ENCODE peak calls at places on chromosomes 11 and 22, in ten cellular contexts. One of them, this sample, is unnamed.

GRCh38 chr11:34514050-34514449 is 456 bp upstream of the ELF5 start:
- DNase-seq in astrocyte of the spinal cord: no peak
- DNase-seq in epithelial cell of proximal tubule: no peak
- DNase-seq in uterus: no peak
- DNase-seq in activated CD8-positive, alpha-beta T cell treated with anti-CD3 and anti-CD28 coated beads, Interleukin-2, amount 10 ng/mL, durations not matched to agents 7 days and 5 days: no peak
- DNase-seq in dorsolateral prefrontal cortex: no peak
- DNase-seq in CD14-positive monocyte: no peak
- DNase-seq in COLO829: no peak
- DNase-seq in caudate nucleus: no peak
- DNase-seq in AG10803: no peak
- DNase-seq in this sample: no peak

GRCh38 chr11:69200331-69201047 is 44.8 kb downstream of the SMIM38 start:
- DNase-seq in astrocyte of the spinal cord: no peak
- DNase-seq in epithelial cell of proximal tubule: no peak
- DNase-seq in uterus: no peak
- DNase-seq in activated CD8-positive, alpha-beta T cell treated with anti-CD3 and anti-CD28 coated beads, Interleukin-2, amount 10 ng/mL, durations not matched to agents 7 days and 5 days: no peak
- DNase-seq in dorsolateral prefrontal cortex: no peak
- DNase-seq in CD14-positive monocyte: no peak
- DNase-seq in COLO829: no peak
- DNase-seq in caudate nucleus: no peak
- DNase-seq in AG10803: no peak
- DNase-seq in this sample: no peak

GRCh38 chr11:87290304-87290922 is 252.7 kb downstream of the TMEM135 start:
- DNase-seq in astrocyte of the spinal cord: peak
- DNase-seq in epithelial cell of proximal tubule: no peak
- DNase-seq in uterus: no peak
- DNase-seq in activated CD8-positive, alpha-beta T cell treated with anti-CD3 and anti-CD28 coated beads, Interleukin-2, amount 10 ng/mL, durations not matched to agents 7 days and 5 days: no peak
- DNase-seq in dorsolateral prefrontal cortex: no peak
- DNase-seq in CD14-positive monocyte: no peak
- DNase-seq in COLO829: peak
- DNase-seq in caudate nucleus: no peak
- DNase-seq in AG10803: peak
- DNase-seq in this sample: no peak

GRCh38 chr11:128501576-128502549 is 85.5 kb downstream of the ETS1 start:
- DNase-seq in astrocyte of the spinal cord: peak
- DNase-seq in epithelial cell of proximal tubule: no peak
- DNase-seq in uterus: no peak
- DNase-seq in activated CD8-positive, alpha-beta T cell treated with anti-CD3 and anti-CD28 coated beads, Interleukin-2, amount 10 ng/mL, durations not matched to agents 7 days and 5 days: no peak
- DNase-seq in dorsolateral prefrontal cortex: no peak
- DNase-seq in CD14-positive monocyte: no peak
- DNase-seq in COLO829: no peak
- DNase-seq in caudate nucleus: no peak
- DNase-seq in AG10803: peak
- DNase-seq in this sample: no peak

GRCh38 chr22:24146190-24146616 is 35.1 kb upstream of the SUSD2 start:
- DNase-seq in astrocyte of the spinal cord: peak
- DNase-seq in epithelial cell of proximal tubule: no peak
- DNase-seq in uterus: peak
- DNase-seq in activated CD8-positive, alpha-beta T cell treated with anti-CD3 and anti-CD28 coated beads, Interleukin-2, amount 10 ng/mL, durations not matched to agents 7 days and 5 days: peak
- DNase-seq in dorsolateral prefrontal cortex: no peak
- DNase-seq in CD14-positive monocyte: no peak
- DNase-seq in COLO829: peak
- DNase-seq in caudate nucleus: no peak
- DNase-seq in AG10803: peak
- DNase-seq in this sample: no peak

GRCh38 chr22:31271485-31271884 is 20.8 kb downstream of the PIK3IP1 start:
- DNase-seq in astrocyte of the spinal cord: no peak
- DNase-seq in epithelial cell of proximal tubule: peak
- DNase-seq in uterus: no peak
- DNase-seq in activated CD8-positive, alpha-beta T cell treated with anti-CD3 and anti-CD28 coated beads, Interleukin-2, amount 10 ng/mL, durations not matched to agents 7 days and 5 days: no peak
- DNase-seq in dorsolateral prefrontal cortex: no peak
- DNase-seq in CD14-positive monocyte: no peak
- DNase-seq in COLO829: no peak
- DNase-seq in caudate nucleus: no peak
- DNase-seq in AG10803: no peak
- DNase-seq in this sample: no peak

GRCh38 chr11:105960252-105961245 is 61.5 kb downstream of the MSANTD4 start:
- DNase-seq in astrocyte of the spinal cord: no peak
- DNase-seq in epithelial cell of proximal tubule: no peak
- DNase-seq in uterus: no peak
- DNase-seq in activated CD8-positive, alpha-beta T cell treated with anti-CD3 and anti-CD28 coated beads, Interleukin-2, amount 10 ng/mL, durations not matched to agents 7 days and 5 days: no peak
- DNase-seq in dorsolateral prefrontal cortex: no peak
- DNase-seq in CD14-positive monocyte: no peak
- DNase-seq in COLO829: no peak
- DNase-seq in caudate nucleus: no peak
- DNase-seq in AG10803: no peak
- DNase-seq in this sample: no peak

GRCh38 chr22:48332438-48333322 is 1495.0 kb downstream of the BRD1 start:
- DNase-seq in astrocyte of the spinal cord: no peak
- DNase-seq in epithelial cell of proximal tubule: no peak
- DNase-seq in uterus: no peak
- DNase-seq in activated CD8-positive, alpha-beta T cell treated with anti-CD3 and anti-CD28 coated beads, Interleukin-2, amount 10 ng/mL, durations not matched to agents 7 days and 5 days: no peak
- DNase-seq in dorsolateral prefrontal cortex: no peak
- DNase-seq in CD14-positive monocyte: no peak
- DNase-seq in COLO829: no peak
- DNase-seq in caudate nucleus: no peak
- DNase-seq in AG10803: no peak
- DNase-seq in this sample: no peak

GRCh38 chr11:443542-444199 is 1.9 kb upstream of the ANO9 start:
- DNase-seq in astrocyte of the spinal cord: peak
- DNase-seq in epithelial cell of proximal tubule: no peak
- DNase-seq in uterus: no peak
- DNase-seq in activated CD8-positive, alpha-beta T cell treated with anti-CD3 and anti-CD28 coated beads, Interleukin-2, amount 10 ng/mL, durations not matched to agents 7 days and 5 days: no peak
- DNase-seq in dorsolateral prefrontal cortex: no peak
- DNase-seq in CD14-positive monocyte: no peak
- DNase-seq in COLO829: peak
- DNase-seq in caudate nucleus: no peak
- DNase-seq in AG10803: peak
- DNase-seq in this sample: no peak

GRCh38 chr22:41857160-41857859 is 24.4 kb downstream of the SREBF2 start:
- DNase-seq in astrocyte of the spinal cord: peak
- DNase-seq in epithelial cell of proximal tubule: no peak
- DNase-seq in uterus: peak
- DNase-seq in activated CD8-positive, alpha-beta T cell treated with anti-CD3 and anti-CD28 coated beads, Interleukin-2, amount 10 ng/mL, durations not matched to agents 7 days and 5 days: peak
- DNase-seq in dorsolateral prefrontal cortex: no peak
- DNase-seq in CD14-positive monocyte: peak
- DNase-seq in COLO829: peak
- DNase-seq in caudate nucleus: no peak
- DNase-seq in AG10803: peak
- DNase-seq in this sample: peak

GRCh38 chr11:11366793-11367192 is 13.7 kb upstream of the CSNK2A3 start:
- DNase-seq in astrocyte of the spinal cord: no peak
- DNase-seq in epithelial cell of proximal tubule: no peak
- DNase-seq in uterus: no peak
- DNase-seq in activated CD8-positive, alpha-beta T cell treated with anti-CD3 and anti-CD28 coated beads, Interleukin-2, amount 10 ng/mL, durations not matched to agents 7 days and 5 days: no peak
- DNase-seq in dorsolateral prefrontal cortex: no peak
- DNase-seq in CD14-positive monocyte: no peak
- DNase-seq in COLO829: no peak
- DNase-seq in caudate nucleus: no peak
- DNase-seq in AG10803: no peak
- DNase-seq in this sample: no peak

GRCh38 chr11:43944761-43945311 is 2.4 kb downstream of the C11orf96 start:
- DNase-seq in astrocyte of the spinal cord: no peak
- DNase-seq in epithelial cell of proximal tubule: no peak
- DNase-seq in uterus: peak
- DNase-seq in activated CD8-positive, alpha-beta T cell treated with anti-CD3 and anti-CD28 coated beads, Interleukin-2, amount 10 ng/mL, durations not matched to agents 7 days and 5 days: peak
- DNase-seq in dorsolateral prefrontal cortex: no peak
- DNase-seq in CD14-positive monocyte: no peak
- DNase-seq in COLO829: peak
- DNase-seq in caudate nucleus: peak
- DNase-seq in AG10803: no peak
- DNase-seq in this sample: no peak

GRCh38 chr11:75056806-75057205 is 39.9 kb downstream of the OR2AT4 start:
- DNase-seq in astrocyte of the spinal cord: no peak
- DNase-seq in epithelial cell of proximal tubule: no peak
- DNase-seq in uterus: no peak
- DNase-seq in activated CD8-positive, alpha-beta T cell treated with anti-CD3 and anti-CD28 coated beads, Interleukin-2, amount 10 ng/mL, durations not matched to agents 7 days and 5 days: no peak
- DNase-seq in dorsolateral prefrontal cortex: no peak
- DNase-seq in CD14-positive monocyte: no peak
- DNase-seq in COLO829: no peak
- DNase-seq in caudate nucleus: no peak
- DNase-seq in AG10803: no peak
- DNase-seq in this sample: no peak

GRCh38 chr11:94046796-94047195 is 25.6 kb downstream of the HEPHL1 start:
- DNase-seq in astrocyte of the spinal cord: no peak
- DNase-seq in epithelial cell of proximal tubule: no peak
- DNase-seq in uterus: no peak
- DNase-seq in activated CD8-positive, alpha-beta T cell treated with anti-CD3 and anti-CD28 coated beads, Interleukin-2, amount 10 ng/mL, durations not matched to agents 7 days and 5 days: no peak
- DNase-seq in dorsolateral prefrontal cortex: no peak
- DNase-seq in CD14-positive monocyte: no peak
- DNase-seq in COLO829: no peak
- DNase-seq in caudate nucleus: no peak
- DNase-seq in AG10803: no peak
- DNase-seq in this sample: no peak

GRCh38 chr11:127071606-127072005 is 71.0 kb upstream of the KIRREL3 start:
- DNase-seq in astrocyte of the spinal cord: no peak
- DNase-seq in epithelial cell of proximal tubule: no peak
- DNase-seq in uterus: no peak
- DNase-seq in activated CD8-positive, alpha-beta T cell treated with anti-CD3 and anti-CD28 coated beads, Interleukin-2, amount 10 ng/mL, durations not matched to agents 7 days and 5 days: no peak
- DNase-seq in dorsolateral prefrontal cortex: no peak
- DNase-seq in CD14-positive monocyte: no peak
- DNase-seq in COLO829: no peak
- DNase-seq in caudate nucleus: no peak
- DNase-seq in AG10803: no peak
- DNase-seq in this sample: no peak

GRCh38 chr11:66568124-66568916 is at the start of gene CTSF:
- DNase-seq in astrocyte of the spinal cord: peak
- DNase-seq in epithelial cell of proximal tubule: no peak
- DNase-seq in uterus: peak
- DNase-seq in activated CD8-positive, alpha-beta T cell treated with anti-CD3 and anti-CD28 coated beads, Interleukin-2, amount 10 ng/mL, durations not matched to agents 7 days and 5 days: peak
- DNase-seq in dorsolateral prefrontal cortex: peak
- DNase-seq in CD14-positive monocyte: peak
- DNase-seq in COLO829: peak
- DNase-seq in caudate nucleus: peak
- DNase-seq in AG10803: peak
- DNase-seq in this sample: peak

GRCh38 chr11:101264303-101264702 is 134.7 kb upstream of the PGR start:
- DNase-seq in astrocyte of the spinal cord: no peak
- DNase-seq in epithelial cell of proximal tubule: no peak
- DNase-seq in uterus: no peak
- DNase-seq in activated CD8-positive, alpha-beta T cell treated with anti-CD3 and anti-CD28 coated beads, Interleukin-2, amount 10 ng/mL, durations not matched to agents 7 days and 5 days: no peak
- DNase-seq in dorsolateral prefrontal cortex: no peak
- DNase-seq in CD14-positive monocyte: no peak
- DNase-seq in COLO829: no peak
- DNase-seq in caudate nucleus: no peak
- DNase-seq in AG10803: no peak
- DNase-seq in this sample: no peak

GRCh38 chr11:83970061-83970671 is 684.0 kb upstream of the CCDC90B start:
- DNase-seq in astrocyte of the spinal cord: no peak
- DNase-seq in epithelial cell of proximal tubule: no peak
- DNase-seq in uterus: no peak
- DNase-seq in activated CD8-positive, alpha-beta T cell treated with anti-CD3 and anti-CD28 coated beads, Interleukin-2, amount 10 ng/mL, durations not matched to agents 7 days and 5 days: no peak
- DNase-seq in dorsolateral prefrontal cortex: no peak
- DNase-seq in CD14-positive monocyte: no peak
- DNase-seq in COLO829: peak
- DNase-seq in caudate nucleus: no peak
- DNase-seq in AG10803: no peak
- DNase-seq in this sample: no peak

GRCh38 chr11:64271339-64272132 is 12.9 kb downstream of the BAD start:
- DNase-seq in astrocyte of the spinal cord: peak
- DNase-seq in epithelial cell of proximal tubule: no peak
- DNase-seq in uterus: peak
- DNase-seq in activated CD8-positive, alpha-beta T cell treated with anti-CD3 and anti-CD28 coated beads, Interleukin-2, amount 10 ng/mL, durations not matched to agents 7 days and 5 days: peak
- DNase-seq in dorsolateral prefrontal cortex: peak
- DNase-seq in CD14-positive monocyte: peak
- DNase-seq in COLO829: peak
- DNase-seq in caudate nucleus: peak
- DNase-seq in AG10803: peak
- DNase-seq in this sample: peak

GRCh38 chr11:72189448-72190250 is 2.3 kb upstream of the FOLR1 start:
- DNase-seq in astrocyte of the spinal cord: no peak
- DNase-seq in epithelial cell of proximal tubule: no peak
- DNase-seq in uterus: no peak
- DNase-seq in activated CD8-positive, alpha-beta T cell treated with anti-CD3 and anti-CD28 coated beads, Interleukin-2, amount 10 ng/mL, durations not matched to agents 7 days and 5 days: no peak
- DNase-seq in dorsolateral prefrontal cortex: no peak
- DNase-seq in CD14-positive monocyte: no peak
- DNase-seq in COLO829: no peak
- DNase-seq in caudate nucleus: peak
- DNase-seq in AG10803: peak
- DNase-seq in this sample: no peak

GRCh38 chr11:69635804-69636511 is 5.0 kb upstream of the CCND1 start:
- DNase-seq in astrocyte of the spinal cord: no peak
- DNase-seq in epithelial cell of proximal tubule: no peak
- DNase-seq in uterus: no peak
- DNase-seq in activated CD8-positive, alpha-beta T cell treated with anti-CD3 and anti-CD28 coated beads, Interleukin-2, amount 10 ng/mL, durations not matched to agents 7 days and 5 days: no peak
- DNase-seq in dorsolateral prefrontal cortex: no peak
- DNase-seq in CD14-positive monocyte: no peak
- DNase-seq in COLO829: no peak
- DNase-seq in caudate nucleus: no peak
- DNase-seq in AG10803: no peak
- DNase-seq in this sample: no peak

GRCh38 chr11:63490551-63491239 is at the start of gene PLAAT5:
- DNase-seq in astrocyte of the spinal cord: no peak
- DNase-seq in epithelial cell of proximal tubule: no peak
- DNase-seq in uterus: peak
- DNase-seq in activated CD8-positive, alpha-beta T cell treated with anti-CD3 and anti-CD28 coated beads, Interleukin-2, amount 10 ng/mL, durations not matched to agents 7 days and 5 days: no peak
- DNase-seq in dorsolateral prefrontal cortex: no peak
- DNase-seq in CD14-positive monocyte: no peak
- DNase-seq in COLO829: no peak
- DNase-seq in caudate nucleus: no peak
- DNase-seq in AG10803: no peak
- DNase-seq in this sample: no peak

GRCh38 chr11:117219455-117219854 is 12.4 kb downstream of the PCSK7 start:
- DNase-seq in astrocyte of the spinal cord: no peak
- DNase-seq in epithelial cell of proximal tubule: no peak
- DNase-seq in uterus: peak
- DNase-seq in activated CD8-positive, alpha-beta T cell treated with anti-CD3 and anti-CD28 coated beads, Interleukin-2, amount 10 ng/mL, durations not matched to agents 7 days and 5 days: no peak
- DNase-seq in dorsolateral prefrontal cortex: peak
- DNase-seq in CD14-positive monocyte: no peak
- DNase-seq in COLO829: no peak
- DNase-seq in caudate nucleus: no peak
- DNase-seq in AG10803: no peak
- DNase-seq in this sample: no peak

GRCh38 chr11:110124605-110125004 is 31.4 kb downstream of the ZC3H12C start:
- DNase-seq in astrocyte of the spinal cord: no peak
- DNase-seq in epithelial cell of proximal tubule: no peak
- DNase-seq in uterus: no peak
- DNase-seq in activated CD8-positive, alpha-beta T cell treated with anti-CD3 and anti-CD28 coated beads, Interleukin-2, amount 10 ng/mL, durations not matched to agents 7 days and 5 days: no peak
- DNase-seq in dorsolateral prefrontal cortex: no peak
- DNase-seq in CD14-positive monocyte: no peak
- DNase-seq in COLO829: no peak
- DNase-seq in caudate nucleus: no peak
- DNase-seq in AG10803: no peak
- DNase-seq in this sample: no peak

GRCh38 chr22:23064381-23065068 is 5.8 kb upstream of the GNAZ start:
- DNase-seq in astrocyte of the spinal cord: no peak
- DNase-seq in epithelial cell of proximal tubule: no peak
- DNase-seq in uterus: no peak
- DNase-seq in activated CD8-positive, alpha-beta T cell treated with anti-CD3 and anti-CD28 coated beads, Interleukin-2, amount 10 ng/mL, durations not matched to agents 7 days and 5 days: no peak
- DNase-seq in dorsolateral prefrontal cortex: no peak
- DNase-seq in CD14-positive monocyte: no peak
- DNase-seq in COLO829: no peak
- DNase-seq in caudate nucleus: no peak
- DNase-seq in AG10803: no peak
- DNase-seq in this sample: no peak

GRCh38 chr11:73228268-73229134 is 10.4 kb downstream of the P2RY2 start:
- DNase-seq in astrocyte of the spinal cord: no peak
- DNase-seq in epithelial cell of proximal tubule: no peak
- DNase-seq in uterus: no peak
- DNase-seq in activated CD8-positive, alpha-beta T cell treated with anti-CD3 and anti-CD28 coated beads, Interleukin-2, amount 10 ng/mL, durations not matched to agents 7 days and 5 days: no peak
- DNase-seq in dorsolateral prefrontal cortex: peak
- DNase-seq in CD14-positive monocyte: peak
- DNase-seq in COLO829: no peak
- DNase-seq in caudate nucleus: no peak
- DNase-seq in AG10803: no peak
- DNase-seq in this sample: no peak

GRCh38 chr11:112292785-112293407 is 32.2 kb upstream of the PLET1 start:
- DNase-seq in astrocyte of the spinal cord: peak
- DNase-seq in epithelial cell of proximal tubule: peak
- DNase-seq in uterus: peak
- DNase-seq in activated CD8-positive, alpha-beta T cell treated with anti-CD3 and anti-CD28 coated beads, Interleukin-2, amount 10 ng/mL, durations not matched to agents 7 days and 5 days: no peak
- DNase-seq in dorsolateral prefrontal cortex: no peak
- DNase-seq in CD14-positive monocyte: no peak
- DNase-seq in COLO829: no peak
- DNase-seq in caudate nucleus: no peak
- DNase-seq in AG10803: peak
- DNase-seq in this sample: peak

GRCh38 chr11:133175111-133175510 is 357.2 kb downstream of the OPCML start:
- DNase-seq in astrocyte of the spinal cord: no peak
- DNase-seq in epithelial cell of proximal tubule: no peak
- DNase-seq in uterus: no peak
- DNase-seq in activated CD8-positive, alpha-beta T cell treated with anti-CD3 and anti-CD28 coated beads, Interleukin-2, amount 10 ng/mL, durations not matched to agents 7 days and 5 days: no peak
- DNase-seq in dorsolateral prefrontal cortex: no peak
- DNase-seq in CD14-positive monocyte: no peak
- DNase-seq in COLO829: no peak
- DNase-seq in caudate nucleus: no peak
- DNase-seq in AG10803: no peak
- DNase-seq in this sample: no peak